ENCODE peak calls at places on chromosomes 4 and X, in four cellular contexts. F, A, G and X are unnamed samples. For H3K27me3, the result is how much of the 10 kb centered on the place peaks cover.

GRCh38 chrX:151177141-151178027 is 1.0 kb downstream of the GPR50 start:
- DNase-seq in A (no peak), G (no peak), F (no peak), X (no peak)

GRCh38 chr4:105619193-105619931 is 66.9 kb downstream of the ARHGEF38 start:
- DNase-seq in A (peak), F (peak), G (no peak), X (peak)

GRCh38 chr4:158808399-158808798 is 39.6 kb downstream of the FNIP2 start:
- DNase-seq in F (no peak), G (no peak), A (no peak), X (no peak)

GRCh38 chr4:105196523-105197145 is 50.0 kb downstream of the TET2 start:
- DNase-seq in G (no peak), A (no peak), F (no peak), X (no peak)

GRCh38 chr4:176789955-176790354 is 2.8 kb downstream of the VEGFC start:
- DNase-seq in F (no peak), A (no peak), G (no peak), X (no peak)

GRCh38 chr4:155761047-155761446 is 2.2 kb downstream of the GUCY1B1 start:
- DNase-seq in G (no peak), A (no peak), F (no peak), X (no peak)

GRCh38 chrX:18146954-18147353 is 73.7 kb downstream of the BEND2 start:
- DNase-seq in G (no peak), F (no peak), A (no peak), X (no peak)

GRCh38 chr4:153204247-153205027 is at the start of gene TRIM2:
- DNase-seq in G (no peak), A (peak), F (peak), X (peak)

GRCh38 chr4:128876194-128876593 is 66.7 kb downstream of the JADE1 start:
- DNase-seq in A (no peak), G (no peak), F (no peak), X (no peak)

GRCh38 chr4:140757220-140757607 is 1.0 kb upstream of the TBC1D9 start:
- DNase-seq in A (no peak), G (no peak), F (no peak), X (no peak)

GRCh38 chrX:151734446-151734845 is at the start of gene CNGA2:
- DNase-seq in G (no peak), A (no peak), F (no peak), X (no peak)

GRCh38 chr4:100257567-100257966 is 67.3 kb upstream of the DDIT4L start:
- DNase-seq in G (no peak), A (no peak), F (no peak), X (no peak)

GRCh38 chrX:66030505-66031317 is 9.2 kb downstream of the VSIG4 start:
- DNase-seq in F (no peak), A (peak), G (no peak), X (no peak)

GRCh38 chr4:110483516-110483915 is 7.6 kb downstream of the ENPEP start:
- DNase-seq in F (no peak), A (no peak), G (no peak), X (no peak)

GRCh38 chrX:46686003-46686645 is 72.8 kb downstream of the SLC9A7 start:
- DNase-seq in A (peak), F (no peak), G (no peak), X (peak)

GRCh38 chr4:8920289-8920965 is 48.8 kb upstream of the HMX1 start:
- DNase-seq in A (no peak), F (no peak), G (no peak), X (no peak)

GRCh38 chrX:47182106-47182700 is 11.4 kb upstream of the UBA1 start:
- DNase-seq in F (no peak), G (no peak), A (no peak), X (no peak)

GRCh38 chrX:123993326-123993725 is 31.8 kb downstream of the STAG2 start:
- DNase-seq in F (no peak), A (no peak), G (peak), X (no peak)

GRCh38 chr4:150357829-150358228 is 224.1 kb upstream of the MAB21L2 start:
- DNase-seq in A (no peak), F (no peak), G (no peak), X (no peak)

GRCh38 chr4:732911-733630 is 27.4 kb downstream of the PCGF3 start:
- DNase-seq in G (no peak), F (no peak), A (no peak), X (no peak)
- H3K4me3 ChIP-seq in G (no peak), F (no peak), A (no peak), X (no peak)

GRCh38 chrX:16172391-16172790 is 5.1 kb downstream of the MAGEB17 start:
- DNase-seq in F (no peak), A (no peak), G (no peak), X (no peak)
- H3K27me3 ChIP-seq in F (under half), A (under half), G (under half), X (under half)

DNA sequence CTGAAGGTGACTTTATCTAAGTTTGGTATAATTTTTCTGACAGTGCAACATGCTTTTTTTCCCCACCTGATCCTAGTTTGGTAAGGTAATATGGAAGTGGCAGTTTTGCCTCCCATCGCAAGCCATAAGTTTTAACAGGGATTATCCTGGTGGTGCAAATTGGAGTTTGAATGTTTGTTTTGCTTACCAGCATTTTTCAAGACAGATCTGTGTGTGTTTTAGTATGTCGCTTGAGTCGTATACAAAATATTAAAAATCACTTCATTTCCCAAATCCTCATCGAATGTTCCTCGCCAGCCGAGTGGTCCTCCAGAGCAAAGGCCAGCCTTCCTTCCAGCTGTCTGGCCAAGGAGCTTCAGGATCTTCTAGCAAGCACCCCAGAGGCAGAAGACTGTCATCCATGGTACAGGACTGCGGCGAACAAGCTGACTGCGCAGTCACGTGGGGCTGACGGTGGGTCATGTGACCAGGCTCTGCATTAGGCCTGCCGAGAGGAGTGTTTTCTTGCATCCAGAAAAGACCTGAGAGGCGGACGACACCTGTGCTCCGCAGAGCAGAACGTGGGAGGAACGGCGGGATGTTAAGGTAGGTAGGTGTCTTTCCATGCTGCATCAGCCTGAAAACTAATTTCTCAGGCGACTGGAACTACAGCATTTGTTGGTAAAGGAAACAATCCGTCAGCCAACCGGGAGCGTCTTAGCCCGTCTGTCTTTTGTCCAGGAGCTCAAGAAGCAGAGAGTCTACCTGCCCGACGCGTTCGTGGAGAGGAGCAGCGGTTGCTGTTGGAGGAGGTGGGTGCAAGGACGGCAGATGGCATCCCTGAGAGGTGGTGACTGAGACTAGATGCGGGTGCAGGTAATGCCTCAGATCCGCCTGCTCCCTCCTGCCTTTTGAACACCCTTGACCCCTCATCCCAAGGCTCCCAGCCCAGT is at the start of gene GPRASP3:
- DNase-seq in F (peak), G (peak), A (peak), X (peak)
- H3K4me3 ChIP-seq in F (peak), G (peak), A (peak), X (peak)

GRCh38 chrX:132489256-132490085 is 633 bp upstream of the MBNL3 start:
- DNase-seq in G (no peak), A (peak), F (peak), X (peak)
- H3K27me3 ChIP-seq in G (under half), A (under half), F (under half), X (under half)

DNA sequence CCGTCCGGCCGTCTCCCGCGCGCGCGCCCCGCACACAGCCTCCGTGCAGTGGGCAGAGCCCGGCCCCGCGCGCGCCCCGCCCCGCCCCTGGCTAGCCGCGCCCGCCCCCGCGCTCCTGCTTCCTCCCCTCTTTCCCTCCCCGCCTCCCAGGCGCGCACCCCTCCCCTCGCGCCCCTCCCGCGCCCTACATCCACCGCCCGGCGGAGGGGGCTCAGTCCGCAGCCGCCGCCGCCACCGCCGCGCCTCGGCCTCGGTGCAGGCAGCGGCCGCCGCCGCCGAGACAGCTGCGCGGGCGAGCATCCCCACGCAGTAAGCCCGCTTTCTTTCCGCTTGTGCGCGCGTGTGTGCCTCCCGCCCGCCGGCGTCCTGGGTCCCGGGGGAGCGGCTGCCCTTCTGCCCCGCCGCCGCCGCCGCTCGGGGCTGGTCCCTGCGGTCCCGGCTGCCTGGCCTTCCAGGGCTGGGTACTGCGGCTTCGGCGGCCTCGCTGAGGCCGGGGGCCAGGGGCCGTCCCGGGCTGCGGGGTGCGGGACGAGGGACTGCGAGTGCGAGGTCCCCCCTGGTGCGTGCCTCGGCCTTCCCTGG is at the start of gene FHL1:
- DNase-seq in G (no peak), A (peak), F (peak), X (peak)
- H3K4me3 ChIP-seq in G (peak), A (peak), F (peak), X (peak)

GRCh38 chrX:74527344-74527743 is 87.1 kb downstream of the RLIM start:
- DNase-seq in A (no peak), G (no peak), F (no peak), X (no peak)
- H3K27me3 ChIP-seq in A (under half), G (under half), F (under half), X (under half)

GRCh38 chr4:1713003-1713397 is 881 bp upstream of the SLBP start:
- DNase-seq in A (no peak), G (no peak), F (no peak), X (no peak)

GRCh38 chr4:1714303-1715001 is 2.3 kb upstream of the SLBP start:
- DNase-seq in A (no peak), G (no peak), F (no peak), X (no peak)

GRCh38 chr4:1716065-1716945 is 4.2 kb upstream of the SLBP start:
- DNase-seq in F (no peak), A (no peak), G (no peak), X (no peak)

GRCh38 chr4:1717129-1718094 is 3.7 kb downstream of the TMEM129 start:
- DNase-seq in A (no peak), G (no peak), F (no peak), X (no peak)

DNA sequence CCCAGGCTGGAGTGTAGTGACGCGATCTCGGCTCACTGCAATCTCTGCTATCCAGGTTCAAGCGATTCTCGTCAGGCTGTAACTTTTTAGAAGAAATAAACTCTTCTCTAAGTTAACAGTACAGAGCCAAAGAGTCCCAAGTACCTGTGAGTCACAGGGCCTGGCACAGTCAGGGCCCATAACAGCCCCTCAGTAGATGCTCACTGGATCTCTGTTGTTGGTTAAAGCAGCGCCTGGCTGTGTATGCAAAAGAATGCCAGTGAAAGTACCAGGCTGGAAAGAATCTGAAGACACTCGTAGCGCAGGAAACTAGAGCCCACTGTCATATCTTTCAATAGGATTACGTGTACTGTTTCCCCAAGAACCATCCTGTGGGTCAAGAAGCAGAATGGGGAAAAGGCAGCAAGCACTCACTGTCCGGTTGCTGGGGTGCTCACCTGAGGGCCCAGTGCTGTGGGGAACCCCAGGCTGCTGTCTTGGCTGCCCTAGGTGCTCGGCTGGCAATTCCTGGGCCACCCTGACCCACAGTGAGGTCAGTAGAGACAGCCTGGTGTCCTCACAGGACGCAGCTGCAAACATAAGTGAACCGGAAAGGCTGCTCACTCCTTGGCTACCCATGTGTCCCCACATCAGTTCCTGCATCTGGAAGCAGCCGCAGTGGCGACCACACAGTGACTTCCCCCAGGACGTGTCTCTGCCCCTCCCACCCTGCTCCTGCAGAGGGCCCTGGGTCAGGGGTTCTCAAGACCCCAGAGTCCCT is 3.1 kb upstream of the SLBP start:
- DNase-seq in F (no peak), G (no peak), A (peak), X (no peak)
- H3K4me3 ChIP-seq in F (no peak), G (no peak), A (no peak), X (no peak)

DNA sequence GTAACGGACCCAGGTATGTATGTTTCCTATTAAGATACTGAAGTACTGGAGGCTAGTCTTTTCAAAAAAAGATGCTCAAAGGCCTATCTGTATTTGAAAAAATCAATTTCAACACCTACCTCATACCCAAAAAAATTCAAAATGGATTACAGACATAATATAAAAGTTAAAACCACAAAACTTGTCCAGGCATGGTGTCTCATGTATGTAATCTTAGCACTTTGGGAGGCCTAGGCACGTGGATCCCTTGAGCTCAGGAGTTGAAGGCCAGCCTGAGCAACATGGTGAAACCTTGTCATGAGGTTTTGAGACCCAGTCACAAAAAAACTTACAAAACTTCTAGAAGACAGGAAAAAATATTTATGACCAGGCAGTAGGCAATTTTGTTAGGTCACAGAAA is 16.7 kb downstream of the RBMX start:
- DNase-seq in A (no peak), G (no peak), F (no peak), X (no peak)
- H3K27me3 ChIP-seq in A (under half), G (under half), F (under half), X (under half)

GRCh38 chr4:93092765-93093164 is 735.8 kb upstream of the ATOH1 start:
- DNase-seq in A (no peak), G (no peak), F (no peak), X (no peak)
- H3K4me3 ChIP-seq in A (no peak), G (no peak), F (no peak), X (no peak)